ENCODE peak calls at places on chromosomes 11 and 22, in ten cellular contexts. O is ovary; I is transverse colon; Q is left lung; Y is H1; F is neuronal stem cell; W is CD8-positive, alpha-beta T cell; X is SJSA1; V is PC-9; C is GM23248. E is an unnamed sample.
A peak's percentile ranks its signal among the peaks of the same experiment; 100 is the strongest.

GRCh38 chr11:46418751-46419150 is 27.2 kb upstream of the CHRM4 start:
- DNase-seq in O (no peak), I (no peak), Q (no peak), Y (no peak), F (no peak), W (no peak), X (no peak), V (no peak), C (no peak), E (no peak)

GRCh38 chr11:77617892-77618291 is 19.7 kb downstream of the CLNS1A start:
- DNase-seq in O (no peak), I (no peak), Q (no peak), Y (no peak), F (no peak), W (no peak), X (no peak), V (no peak), C (peak; percentile 49), E (no peak)

GRCh38 chr22:44108806-44109385 is 71.8 kb upstream of the PARVG start:
- DNase-seq in O (no peak), I (no peak), Q (peak; percentile 28), Y (no peak), F (no peak), W (no peak), X (no peak), V (no peak), C (peak; percentile 58), E (no peak)

GRCh38 chr11:36394056-36394455 is 98.0 kb downstream of the PRR5L start:
- DNase-seq in O (no peak), I (no peak), Q (no peak), Y (no peak), F (no peak), W (no peak), X (no peak), V (no peak), C (no peak), E (no peak)

GRCh38 chr22:38724176-38724575 is 18.4 kb downstream of the GTPBP1 start:
- DNase-seq in O (no peak), I (no peak), Q (peak; percentile 43), Y (no peak), F (no peak), W (no peak), X (no peak), V (no peak), C (no peak), E (no peak)

GRCh38 chr11:107591098-107591445 is at the start of gene ELMOD1:
- DNase-seq in O (peak; percentile 44), I (peak; percentile 19), Q (peak; percentile 84), Y (peak; percentile 76), F (peak; percentile 61), W (no peak), X (no peak), V (no peak), C (peak; percentile 76), E (peak; percentile 48)

GRCh38 chr11:117199061-117199915 is at the start of gene TAGLN:
- DNase-seq in O (peak; percentile 88), I (peak; percentile 76), Q (peak; percentile 84), Y (peak; percentile 83), F (peak; percentile 64), W (no peak), X (peak; percentile 68), V (no peak), C (peak; percentile 93), E (peak; percentile 82)

GRCh38 chr22:50271519-50271970 is 1.4 kb upstream of the MAPK11 start:
- DNase-seq in O (peak; percentile 76), I (peak; percentile 75), Q (peak; percentile 90), Y (peak; percentile 88), F (peak; percentile 89), W (peak; percentile 34), X (peak; percentile 52), V (no peak), C (peak; percentile 77), E (no peak)

GRCh38 chr11:33624082-33624481 is 76.5 kb downstream of the C11orf91 start:
- DNase-seq in O (no peak), I (no peak), Q (no peak), Y (no peak), F (no peak), W (no peak), X (no peak), V (no peak), C (no peak), E (no peak)

GRCh38 chr22:36196254-36197064 is 5.2 kb downstream of the APOL4 start:
- DNase-seq in O (no peak), I (no peak), Q (no peak), Y (no peak), F (no peak), W (no peak), X (no peak), V (no peak), C (no peak), E (no peak)

GRCh38 chr11:73980001-73980960 is 2.4 kb downstream of the UCP2 start:
- DNase-seq in O (no peak), I (peak; percentile 83), Q (peak; percentile 76), Y (no peak), F (no peak), W (peak; percentile 74), X (no peak), V (peak; percentile 48), C (no peak), E (no peak)
- H3K4me3 ChIP-seq in O (no peak overlapping the region), I (no peak overlapping the region), Q (peak overlapping the region; percentile 68), Y (no peak overlapping the region), F (no peak overlapping the region), W (peak overlapping the region; percentile 100), X (no peak overlapping the region), V (no peak overlapping the region), C (no peak overlapping the region), E (no peak overlapping the region)

GRCh38 chr22:26524870-26525269 is 12.6 kb upstream of the TFIP11 start:
- DNase-seq in O (no peak), I (no peak), Q (no peak), Y (no peak), F (no peak), W (no peak), X (no peak), V (no peak), C (no peak), E (no peak)
- H3K27ac ChIP-seq in O (no peak overlapping the region), I (no peak overlapping the region), Q (no peak overlapping the region), Y (no peak overlapping the region), F (no peak overlapping the region), W (no peak overlapping the region), X (no peak overlapping the region), V (no peak overlapping the region), C (no peak overlapping the region), E (no peak overlapping the region)

GRCh38 chr22:32998373-32998772 is 59.8 kb downstream of the SYN3 start:
- DNase-seq in O (no peak), I (no peak), Q (no peak), Y (peak; percentile 2), F (no peak), W (no peak), X (no peak), V (no peak), C (no peak), E (no peak)

GRCh38 chr22:32996276-32996675 is 61.9 kb downstream of the SYN3 start:
- DNase-seq in O (no peak), I (no peak), Q (no peak), Y (no peak), F (no peak), W (no peak), X (no peak), V (no peak), C (no peak), E (no peak)

GRCh38 chr22:32999039-32999861 is 58.9 kb downstream of the SYN3 start:
- DNase-seq in O (no peak), I (no peak), Q (no peak), Y (peak; percentile 17), F (no peak), W (no peak), X (peak; percentile 43), V (no peak), C (no peak), E (no peak)

GRCh38 chr22:32996702-32997101 is 61.5 kb downstream of the SYN3 start:
- DNase-seq in O (no peak), I (peak; percentile 10), Q (peak; percentile 87), Y (peak; percentile 26), F (no peak), W (no peak), X (peak; percentile 15), V (peak; percentile 82), C (peak; percentile 92), E (peak; percentile 89)

GRCh38 chr22:32997295-32997694 is 60.9 kb downstream of the SYN3 start:
- DNase-seq in O (no peak), I (no peak), Q (no peak), Y (peak; percentile 13), F (no peak), W (no peak), X (no peak), V (no peak), C (no peak), E (no peak)
- H3K4me1 ChIP-seq in O (peaks cover 9% of the 10 kb centered on the region), I (no peaks in the 10 kb centered on the region), Q (no peaks in the 10 kb centered on the region), Y (peaks cover 6% of the 10 kb centered on the region), F (peaks cover 23% of the 10 kb centered on the region), W (no peaks in the 10 kb centered on the region), X (peaks cover 27% of the 10 kb centered on the region), V (peaks cover 31% of the 10 kb centered on the region), C (peaks cover 9% of the 10 kb centered on the region), E (peaks cover 31% of the 10 kb centered on the region)

GRCh38 chr22:41925783-41926460 is 684 bp downstream of the TNFRSF13C start:
- DNase-seq in O (no peak), I (peak; percentile 87), Q (peak; percentile 90), Y (peak; percentile 95), F (no peak), W (peak; percentile 71), X (peak; percentile 35), V (no peak), C (peak; percentile 76), E (no peak)

GRCh38 chr22:41920271-41920976 is 5.5 kb upstream of the SHISA8 start:
- DNase-seq in O (no peak), I (peak; percentile 44), Q (no peak), Y (no peak), F (no peak), W (no peak), X (no peak), V (no peak), C (no peak), E (no peak)

GRCh38 chr22:41922336-41922735 is 4.3 kb downstream of the TNFRSF13C start:
- DNase-seq in O (no peak), I (no peak), Q (no peak), Y (no peak), F (no peak), W (no peak), X (no peak), V (no peak), C (no peak), E (no peak)

GRCh38 chr22:41923595-41924276 is 2.9 kb downstream of the TNFRSF13C start:
- DNase-seq in O (no peak), I (no peak), Q (no peak), Y (no peak), F (no peak), W (no peak), X (no peak), V (no peak), C (no peak), E (no peak)

DNA sequence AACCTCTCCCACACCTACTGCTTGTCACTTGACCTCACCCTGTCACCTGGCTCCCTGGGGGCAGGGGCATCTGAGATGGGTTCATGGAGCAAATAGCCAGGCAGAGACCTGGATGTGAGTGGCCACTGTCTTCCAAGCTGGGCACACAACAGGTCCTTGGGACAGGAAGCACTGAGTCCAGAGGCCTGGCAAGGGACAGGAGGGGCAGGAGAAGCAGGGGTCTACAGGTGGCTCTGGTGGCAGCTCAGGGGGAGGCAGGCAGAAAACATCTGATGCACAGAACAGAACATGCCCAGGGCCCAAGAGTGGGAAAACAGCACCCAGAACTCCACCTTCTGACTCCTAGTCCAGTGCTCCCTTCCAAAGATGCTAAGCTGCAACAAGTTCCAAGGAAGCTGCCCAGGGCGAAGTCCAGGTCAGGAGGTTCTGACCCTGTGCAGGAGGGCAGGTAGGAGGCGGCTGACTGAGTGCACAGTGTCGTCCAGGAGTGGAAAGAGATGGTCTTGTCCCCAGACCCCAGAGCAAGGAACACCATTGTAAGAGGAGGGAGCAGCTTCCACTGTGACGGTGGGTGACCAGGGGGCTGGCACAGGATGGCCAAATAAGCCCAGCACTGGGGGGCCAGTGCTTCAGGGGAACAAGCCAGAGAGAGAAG is 3.5 kb downstream of the TNFRSF13C start:
- DNase-seq in O (no peak), I (no peak), Q (no peak), Y (no peak), F (no peak), W (no peak), X (no peak), V (no peak), C (no peak), E (no peak)
- H3K4me3 ChIP-seq in O (no peak overlapping the region), I (no peak overlapping the region), Q (no peak overlapping the region), Y (no peak overlapping the region), F (no peak overlapping the region), W (no peak overlapping the region), X (no peak overlapping the region), V (no peak overlapping the region), C (no peak overlapping the region), E (no peak overlapping the region)